ENCODE peak calls at places on chromosomes 6 and 20, in ten cellular contexts. One of them, this sample, is unnamed.

GRCh38 chr6:36955671-36956070 is 1.1 kb downstream of the PI16 start:
- DNase-seq in activated naive CD4-positive, alpha-beta T cell treated with Interleukin-2 at 50 U/mL for 16 hours: no peak
- DNase-seq in adrenal gland: no peak
- DNase-seq in HEK293T: no peak
- DNase-seq in T47D: no peak
- DNase-seq in GM23338: no peak
- DNase-seq in NCI-H460: no peak
- DNase-seq in H54: no peak
- DNase-seq in testis: no peak
- DNase-seq in fibroblast of lung: no peak
- DNase-seq in this sample: no peak

GRCh38 chr6:166008441-166009369 is 158.9 kb downstream of the TBXT start:
- DNase-seq in activated naive CD4-positive, alpha-beta T cell treated with Interleukin-2 at 50 U/mL for 16 hours: no peak
- DNase-seq in adrenal gland: peak; percentile 49
- DNase-seq in HEK293T: peak; percentile 50
- DNase-seq in T47D: no peak
- DNase-seq in GM23338: peak; percentile 56
- DNase-seq in NCI-H460: peak; percentile 96
- DNase-seq in H54: no peak
- DNase-seq in testis: peak; percentile 60
- DNase-seq in fibroblast of lung: peak; percentile 71
- DNase-seq in this sample: no peak

GRCh38 chr6:37092851-37093727 is 76.9 kb upstream of the PIM1 start:
- DNase-seq in activated naive CD4-positive, alpha-beta T cell treated with Interleukin-2 at 50 U/mL for 16 hours: no peak
- DNase-seq in adrenal gland: no peak
- DNase-seq in HEK293T: no peak
- DNase-seq in T47D: no peak
- DNase-seq in GM23338: no peak
- DNase-seq in NCI-H460: no peak
- DNase-seq in H54: no peak
- DNase-seq in testis: no peak
- DNase-seq in fibroblast of lung: peak; percentile 64
- DNase-seq in this sample: no peak

GRCh38 chr6:75643173-75643572 is 41.5 kb downstream of the SENP6 start:
- DNase-seq in activated naive CD4-positive, alpha-beta T cell treated with Interleukin-2 at 50 U/mL for 16 hours: no peak
- DNase-seq in adrenal gland: no peak
- DNase-seq in HEK293T: no peak
- DNase-seq in T47D: peak; percentile 2
- DNase-seq in GM23338: no peak
- DNase-seq in NCI-H460: no peak
- DNase-seq in H54: no peak
- DNase-seq in testis: no peak
- DNase-seq in fibroblast of lung: peak; percentile 7
- DNase-seq in this sample: no peak

GRCh38 chr6:35258858-35259193 is 709 bp upstream of the ZNF76 start:
- DNase-seq in activated naive CD4-positive, alpha-beta T cell treated with Interleukin-2 at 50 U/mL for 16 hours: no peak
- DNase-seq in adrenal gland: no peak
- DNase-seq in HEK293T: peak; percentile 69
- DNase-seq in T47D: no peak
- DNase-seq in GM23338: peak; percentile 67
- DNase-seq in NCI-H460: peak; percentile 5
- DNase-seq in H54: no peak
- DNase-seq in testis: peak; percentile 65
- DNase-seq in fibroblast of lung: peak; percentile 66
- DNase-seq in this sample: peak; percentile 53

GRCh38 chr20:54292186-54292585 is 84.3 kb downstream of the PFDN4 start:
- DNase-seq in activated naive CD4-positive, alpha-beta T cell treated with Interleukin-2 at 50 U/mL for 16 hours: no peak
- DNase-seq in adrenal gland: no peak
- DNase-seq in HEK293T: no peak
- DNase-seq in T47D: no peak
- DNase-seq in GM23338: no peak
- DNase-seq in NCI-H460: no peak
- DNase-seq in H54: no peak
- DNase-seq in testis: no peak
- DNase-seq in fibroblast of lung: peak; percentile 76
- DNase-seq in this sample: no peak

GRCh38 chr6:111564482-111564945 is 41.2 kb downstream of the TRAF3IP2 start:
- DNase-seq in activated naive CD4-positive, alpha-beta T cell treated with Interleukin-2 at 50 U/mL for 16 hours: no peak
- DNase-seq in adrenal gland: no peak
- DNase-seq in HEK293T: no peak
- DNase-seq in T47D: no peak
- DNase-seq in GM23338: no peak
- DNase-seq in NCI-H460: no peak
- DNase-seq in H54: peak; percentile 8
- DNase-seq in testis: peak; percentile 43
- DNase-seq in fibroblast of lung: peak; percentile 74
- DNase-seq in this sample: no peak

GRCh38 chr6:148967128-148967527 is 220.3 kb downstream of the UST start:
- DNase-seq in activated naive CD4-positive, alpha-beta T cell treated with Interleukin-2 at 50 U/mL for 16 hours: no peak
- DNase-seq in adrenal gland: no peak
- DNase-seq in HEK293T: no peak
- DNase-seq in T47D: no peak
- DNase-seq in GM23338: no peak
- DNase-seq in NCI-H460: no peak
- DNase-seq in H54: no peak
- DNase-seq in testis: no peak
- DNase-seq in fibroblast of lung: no peak
- DNase-seq in this sample: no peak

GRCh38 chr20:1426231-1426849 is 33.5 kb upstream of the FKBP1A start:
- DNase-seq in activated naive CD4-positive, alpha-beta T cell treated with Interleukin-2 at 50 U/mL for 16 hours: no peak
- DNase-seq in adrenal gland: no peak
- DNase-seq in HEK293T: no peak
- DNase-seq in T47D: no peak
- DNase-seq in GM23338: no peak
- DNase-seq in NCI-H460: no peak
- DNase-seq in H54: no peak
- DNase-seq in testis: no peak
- DNase-seq in fibroblast of lung: no peak
- DNase-seq in this sample: no peak

GRCh38 chr20:53937929-53938367 is 132.4 kb downstream of the BCAS1 start:
- DNase-seq in activated naive CD4-positive, alpha-beta T cell treated with Interleukin-2 at 50 U/mL for 16 hours: no peak
- DNase-seq in adrenal gland: no peak
- DNase-seq in HEK293T: no peak
- DNase-seq in T47D: no peak
- DNase-seq in GM23338: no peak
- DNase-seq in NCI-H460: no peak
- DNase-seq in H54: no peak
- DNase-seq in testis: peak; percentile 49
- DNase-seq in fibroblast of lung: no peak
- DNase-seq in this sample: no peak

GRCh38 chr6:111038534-111039252 is 48.6 kb upstream of the SLC16A10 start:
- DNase-seq in activated naive CD4-positive, alpha-beta T cell treated with Interleukin-2 at 50 U/mL for 16 hours: no peak
- DNase-seq in adrenal gland: no peak
- DNase-seq in HEK293T: no peak
- DNase-seq in T47D: no peak
- DNase-seq in GM23338: no peak
- DNase-seq in NCI-H460: no peak
- DNase-seq in H54: no peak
- DNase-seq in testis: no peak
- DNase-seq in fibroblast of lung: no peak
- DNase-seq in this sample: no peak

GRCh38 chr6:110545081-110545872 is 68.9 kb upstream of the SLC22A16 start:
- DNase-seq in activated naive CD4-positive, alpha-beta T cell treated with Interleukin-2 at 50 U/mL for 16 hours: no peak
- DNase-seq in adrenal gland: no peak
- DNase-seq in HEK293T: no peak
- DNase-seq in T47D: no peak
- DNase-seq in GM23338: no peak
- DNase-seq in NCI-H460: no peak
- DNase-seq in H54: no peak
- DNase-seq in testis: no peak
- DNase-seq in fibroblast of lung: no peak
- DNase-seq in this sample: no peak

GRCh38 chr20:51759769-51760510 is 8.2 kb downstream of the ATP9A start:
- DNase-seq in activated naive CD4-positive, alpha-beta T cell treated with Interleukin-2 at 50 U/mL for 16 hours: no peak
- DNase-seq in adrenal gland: no peak
- DNase-seq in HEK293T: no peak
- DNase-seq in T47D: no peak
- DNase-seq in GM23338: peak; percentile 23
- DNase-seq in NCI-H460: no peak
- DNase-seq in H54: no peak
- DNase-seq in testis: no peak
- DNase-seq in fibroblast of lung: peak; percentile 73
- DNase-seq in this sample: no peak

GRCh38 chr6:27168586-27169443 is 78.7 kb upstream of the PRSS16 start:
- DNase-seq in activated naive CD4-positive, alpha-beta T cell treated with Interleukin-2 at 50 U/mL for 16 hours: no peak
- DNase-seq in adrenal gland: no peak
- DNase-seq in HEK293T: no peak
- DNase-seq in T47D: no peak
- DNase-seq in GM23338: no peak
- DNase-seq in NCI-H460: no peak
- DNase-seq in H54: no peak
- DNase-seq in testis: no peak
- DNase-seq in fibroblast of lung: peak; percentile 89
- DNase-seq in this sample: no peak

GRCh38 chr6:157143171-157143884 is 180.0 kb downstream of the TMEM242 start:
- DNase-seq in activated naive CD4-positive, alpha-beta T cell treated with Interleukin-2 at 50 U/mL for 16 hours: peak; percentile 30
- DNase-seq in adrenal gland: no peak
- DNase-seq in HEK293T: no peak
- DNase-seq in T47D: no peak
- DNase-seq in GM23338: no peak
- DNase-seq in NCI-H460: no peak
- DNase-seq in H54: no peak
- DNase-seq in testis: no peak
- DNase-seq in fibroblast of lung: peak; percentile 96
- DNase-seq in this sample: no peak